ENCODE peak calls at places on chromosomes 12 and 14, in ten cellular contexts. L is astrocyte of the spinal cord; Y is esophagus squamous epithelium; J is WTC11; X is mammary epithelial cell; Z is Panc1; C is B cell; Q is adrenal gland; N is AG10803; G is CD4-positive, alpha-beta T cell. W is an unnamed sample.
A peak's percentile ranks its signal among the peaks of the same experiment; 100 is the strongest.

GRCh38 chr14:75165586-75166391 is 10.6 kb downstream of the TMED10 start:
- DNase-seq in L (peak; percentile 29), Y (no peak), J (no peak), X (no peak), Z (no peak), C (no peak), Q (no peak), N (no peak), G (no peak), W (no peak)

GRCh38 chr12:131990066-131990979 is 40.6 kb downstream of the EP400 start:
- DNase-seq in L (peak; percentile 69), Y (no peak), J (peak; percentile 55), X (no peak), Z (no peak), C (no peak), Q (no peak), N (no peak), G (no peak), W (no peak)

GRCh38 chr12:11959117-11959823 is 111.5 kb upstream of the BCL2L14 start:
- DNase-seq in L (no peak), Y (no peak), J (no peak), X (peak; percentile 50), Z (no peak), C (no peak), Q (no peak), N (no peak), G (no peak), W (no peak)

GRCh38 chr14:97024300-97024699 is 227.1 kb downstream of the VRK1 start:
- DNase-seq in L (no peak), Y (no peak), J (no peak), X (no peak), Z (no peak), C (no peak), Q (no peak), N (no peak), G (no peak), W (no peak)

GRCh38 chr12:90304231-90304630 is 595.6 kb upstream of the ATP2B1 start:
- DNase-seq in L (no peak), Y (no peak), J (no peak), X (no peak), Z (no peak), C (no peak), Q (no peak), N (no peak), G (no peak), W (no peak)

GRCh38 chr14:24804813-24805212 is 170.8 kb upstream of the GZMB start:
- DNase-seq in L (no peak), Y (no peak), J (no peak), X (no peak), Z (no peak), C (no peak), Q (no peak), N (no peak), G (no peak), W (no peak)

GRCh38 chr14:67079836-67080235 is 109.4 kb upstream of the GARIN2 start:
- DNase-seq in L (no peak), Y (no peak), J (no peak), X (no peak), Z (no peak), C (no peak), Q (no peak), N (no peak), G (no peak), W (no peak)

GRCh38 chr12:62006076-62006732 is 254.0 kb upstream of the USP15 start:
- DNase-seq in L (peak; percentile 42), Y (no peak), J (peak; percentile 23), X (peak; percentile 11), Z (peak; percentile 17), C (peak; percentile 22), Q (peak; percentile 30), N (peak; percentile 58), G (no peak), W (no peak)

GRCh38 chr12:388012-388411 is 1.1 kb downstream of the KDM5A start:
- DNase-seq in L (no peak), Y (no peak), J (no peak), X (no peak), Z (no peak), C (no peak), Q (no peak), N (no peak), G (no peak), W (no peak)

GRCh38 chr12:38850463-38850862 is 54.9 kb downstream of the CPNE8 start:
- DNase-seq in L (no peak), Y (no peak), J (no peak), X (no peak), Z (no peak), C (no peak), Q (peak; percentile 51), N (peak; percentile 21), G (no peak), W (no peak)

GRCh38 chr12:5977556-5977955 is 32.5 kb upstream of the ANO2 start:
- DNase-seq in L (no peak), Y (no peak), J (no peak), X (no peak), Z (no peak), C (no peak), Q (no peak), N (no peak), G (no peak), W (no peak)

GRCh38 chr12:5200276-5201087 is 156.8 kb downstream of the KCNA5 start:
- DNase-seq in L (no peak), Y (no peak), J (peak; percentile 90), X (no peak), Z (peak; percentile 4), C (no peak), Q (peak; percentile 37), N (no peak), G (no peak), W (no peak)

GRCh38 chr12:106764738-106765137 is 9.7 kb upstream of the RIC8B start:
- DNase-seq in L (no peak), Y (no peak), J (no peak), X (no peak), Z (no peak), C (no peak), Q (peak; percentile 71), N (no peak), G (no peak), W (no peak)

GRCh38 chr14:54606631-54607133 is 39.8 kb downstream of the SAMD4A start:
- DNase-seq in L (peak; percentile 83), Y (no peak), J (no peak), X (peak; percentile 46), Z (no peak), C (no peak), Q (peak; percentile 47), N (peak; percentile 99), G (no peak), W (peak; percentile 86)

GRCh38 chr14:92759300-92759678 is 10.9 kb upstream of the LGMN start:
- DNase-seq in L (peak; percentile 20), Y (no peak), J (peak; percentile 30), X (peak; percentile 38), Z (no peak), C (no peak), Q (no peak), N (peak; percentile 30), G (no peak), W (no peak)

GRCh38 chr12:115975411-115975810 is 302.1 kb downstream of the MED13L start:
- DNase-seq in L (no peak), Y (no peak), J (no peak), X (no peak), Z (no peak), C (no peak), Q (no peak), N (no peak), G (no peak), W (no peak)

GRCh38 chr12:89695100-89695499 is 13.5 kb downstream of the ATP2B1 start:
- DNase-seq in L (peak; percentile 56), Y (no peak), J (no peak), X (peak; percentile 67), Z (no peak), C (no peak), Q (no peak), N (peak; percentile 56), G (no peak), W (no peak)

GRCh38 chr14:68886109-68886434 is 93.0 kb downstream of the ACTN1 start:
- DNase-seq in L (no peak), Y (no peak), J (no peak), X (no peak), Z (no peak), C (no peak), Q (no peak), N (no peak), G (no peak), W (no peak)

GRCh38 chr14:91335191-91336092 is 82.2 kb downstream of the CCDC88C start:
- DNase-seq in L (no peak), Y (no peak), J (no peak), X (no peak), Z (no peak), C (no peak), Q (no peak), N (no peak), G (no peak), W (no peak)
- TF ChIP-seq CTCF in L (no peak), Y (no peak), J (no peak), X (no peak), Z (no peak), C (no peak), Q (no peak), N (no peak), G (no peak), W (no peak)

DNA sequence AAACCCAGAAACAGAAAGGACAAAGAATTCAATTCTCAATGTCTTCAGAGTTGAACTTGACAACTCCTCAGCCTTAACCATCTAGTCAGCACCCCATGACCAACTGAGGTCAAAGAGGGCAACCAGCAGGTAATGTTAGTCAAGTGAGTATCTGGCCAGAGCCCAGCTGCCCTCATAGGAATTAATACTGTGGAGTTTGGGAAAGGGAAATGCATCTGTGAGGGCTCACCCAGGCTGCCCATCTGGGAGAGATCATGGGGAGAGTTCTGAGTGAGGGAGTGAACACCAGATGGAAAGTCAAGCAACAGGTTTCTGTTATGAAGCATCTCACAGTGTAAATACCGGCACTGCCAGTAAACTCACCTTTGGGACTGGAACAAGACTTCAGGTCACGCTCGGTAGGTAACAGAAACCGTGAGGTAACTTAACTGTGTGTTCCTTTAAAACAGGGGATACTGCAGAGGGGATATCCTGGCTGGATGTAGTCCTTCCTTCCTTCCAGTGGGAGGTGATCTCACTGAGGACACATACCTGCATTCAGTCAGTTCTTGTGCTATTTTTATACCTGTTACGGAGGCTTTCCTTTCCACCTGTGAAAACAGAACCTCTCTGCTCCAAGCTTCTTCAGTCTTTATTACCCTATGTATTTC is 94.4 kb downstream of the DAD1 start:
- DNase-seq in L (no peak), Y (no peak), J (no peak), X (no peak), Z (no peak), C (no peak), Q (no peak), N (no peak), G (no peak), W (no peak)
- TF ChIP-seq CTCF in L (no peak), Y (no peak), J (no peak), X (no peak), Z (no peak), C (no peak), Q (no peak), N (no peak), G (no peak), W (no peak)

GRCh38 chr14:72644758-72645489 is 249.0 kb downstream of the DPF3 start:
- DNase-seq in L (no peak), Y (no peak), J (no peak), X (no peak), Z (no peak), C (no peak), Q (no peak), N (no peak), G (no peak), W (no peak)
- TF ChIP-seq CTCF in L (peak; percentile 14), Y (no peak), J (no peak), X (no peak), Z (no peak), C (no peak), Q (no peak), N (peak; percentile 9), G (no peak), W (no peak)

GRCh38 chr14:50340945-50341344 is 28.8 kb downstream of the DMAC2L start:
- DNase-seq in L (no peak), Y (no peak), J (peak; percentile 57), X (no peak), Z (no peak), C (no peak), Q (no peak), N (no peak), G (no peak), W (no peak)
- TF ChIP-seq CTCF in L (peak; percentile 13), Y (no peak), J (no peak), X (peak; percentile 4), Z (peak; percentile 31), C (no peak), Q (no peak), N (no peak), G (no peak), W (no peak)